ENCODE peak calls at places on chromosomes 3 and 15, in nine cellular contexts. O, X, Y, T, E, M, Z, K and F are unnamed samples.

GRCh38 chr3:60657972-60658371 is 593.3 kb downstream of the FHIT start:
- DNase-seq in Z (no peak), Y (no peak), K (no peak), X (no peak), E (no peak), T (no peak), O (no peak), M (no peak), F (no peak)

GRCh38 chr15:92714071-92714456 is 58.5 kb upstream of the FAM174B start:
- DNase-seq in O (no peak), Y (no peak), M (no peak), Z (peak; percentile 39), X (no peak), T (peak; percentile 35), E (peak; percentile 35), K (no peak), F (no peak)

GRCh38 chr3:186162221-186162620 is 53.3 kb upstream of the ETV5 start:
- DNase-seq in Z (no peak), T (no peak), O (no peak), X (no peak), M (no peak), Y (no peak), K (no peak), E (no peak), F (no peak)

GRCh38 chr15:90594297-90594696 is 64.6 kb downstream of the CRTC3 start:
- DNase-seq in E (no peak), X (peak; percentile 65), T (peak; percentile 83), K (peak; percentile 61), M (peak; percentile 80), Y (peak; percentile 92), Z (peak; percentile 79), O (no peak), F (peak; percentile 95)

GRCh38 chr15:40091861-40092415 is 16.7 kb downstream of the BMF start:
- DNase-seq in M (no peak), E (no peak), Y (no peak), K (no peak), Z (peak; percentile 48), X (peak; percentile 60), T (peak; percentile 15), O (no peak), F (no peak)

GRCh38 chr15:31405200-31405929 is 78.7 kb downstream of the KLF13 start:
- DNase-seq in E (no peak), K (no peak), Y (peak; percentile 68), T (no peak), X (no peak), Z (no peak), O (no peak), M (no peak), F (no peak)

GRCh38 chr15:38226867-38227266 is 25.8 kb upstream of the SPRED1 start:
- DNase-seq in M (peak; percentile 51), X (no peak), E (peak; percentile 36), T (peak; percentile 62), K (peak; percentile 34), Z (no peak), O (peak; percentile 85), Y (peak; percentile 52), F (no peak)

GRCh38 chr3:52986938-52987337 is 58.9 kb downstream of the SFMBT1 start:
- DNase-seq in Y (no peak), X (no peak), T (no peak), K (no peak), O (no peak), E (no peak), Z (no peak), M (no peak), F (no peak)

GRCh38 chr3:155981669-155982068 is 111.2 kb downstream of the GMPS start:
- DNase-seq in X (no peak), O (no peak), M (no peak), Z (no peak), T (no peak), K (no peak), Y (no peak), E (no peak), F (no peak)

GRCh38 chr15:51212909-51213308 is 118.2 kb upstream of the TNFAIP8L3 start:
- DNase-seq in Z (no peak), Y (no peak), X (no peak), K (no peak), T (no peak), M (no peak), E (no peak), O (no peak), F (peak; percentile 87)

GRCh38 chr3:18630295-18630694 is 205.2 kb upstream of the SATB1 start:
- DNase-seq in O (no peak), T (no peak), Y (no peak), K (no peak), Z (no peak), X (no peak), M (no peak), E (no peak), F (no peak)

GRCh38 chr15:45249125-45249780 is 2.8 kb upstream of the SLC28A2 start:
- DNase-seq in E (no peak), M (no peak), Z (no peak), O (no peak), X (no peak), T (no peak), Y (no peak), K (no peak), F (no peak)

GRCh38 chr15:48063411-48063985 is 57.3 kb upstream of the SLC24A5 start:
- DNase-seq in M (no peak), Y (no peak), E (no peak), O (no peak), X (no peak), Z (no peak), K (no peak), T (no peak), F (no peak)

GRCh38 chr3:197009532-197010019 is 20.0 kb downstream of the MELTF start:
- DNase-seq in E (no peak), M (no peak), Y (no peak), X (no peak), Z (no peak), O (no peak), K (no peak), T (no peak), F (no peak)

GRCh38 chr3:123412811-123413588 is 35.9 kb downstream of the ADCY5 start:
- DNase-seq in X (peak; percentile 68), T (peak; percentile 82), O (no peak), E (no peak), Y (no peak), M (no peak), Z (no peak), K (peak; percentile 24), F (no peak)

GRCh38 chr3:188267790-188268333 is 113.9 kb downstream of the LPP start:
- DNase-seq in E (no peak), O (no peak), T (no peak), Z (no peak), M (no peak), K (no peak), X (no peak), Y (no peak), F (no peak)

GRCh38 chr3:188269040-188269439 is 115.1 kb downstream of the LPP start:
- DNase-seq in Z (no peak), T (no peak), M (no peak), O (no peak), X (no peak), K (no peak), E (no peak), Y (no peak), F (no peak)

GRCh38 chr3:188264231-188265213 is 110.6 kb downstream of the LPP start:
- DNase-seq in Y (no peak), T (peak; percentile 55), K (peak; percentile 40), X (peak; percentile 78), Z (no peak), E (no peak), M (no peak), O (no peak), F (no peak)

GRCh38 chr3:188268336-188268735 is 114.4 kb downstream of the LPP start:
- DNase-seq in M (no peak), T (no peak), K (no peak), E (no peak), O (no peak), Z (no peak), Y (no peak), X (no peak), F (no peak)

GRCh38 chr3:188266581-188267274 is 112.8 kb downstream of the LPP start:
- DNase-seq in Y (peak; percentile 53), X (peak; percentile 81), K (peak; percentile 42), E (no peak), T (peak; percentile 47), O (no peak), Z (peak; percentile 50), M (peak; percentile 45), F (no peak)
- TF ChIP-seq POLR2A in Y (no peak), X (peak; percentile 54), K (peak; percentile 23), E (no peak), T (no peak), O (no peak), Z (no peak), M (no peak), F (no peak)

GRCh38 chr3:23209103-23209502 is 6.0 kb downstream of the UBE2E2 start:
- DNase-seq in X (no peak), E (no peak), Y (no peak), M (no peak), K (no peak), O (no peak), T (no peak), Z (no peak), F (no peak)
- H3K4me3 ChIP-seq in X (no peak overlapping the region), E (no peak overlapping the region), Y (no peak overlapping the region), M (no peak overlapping the region), K (no peak overlapping the region), O (no peak overlapping the region), T (no peak overlapping the region), Z (no peak overlapping the region), F (no peak overlapping the region)

DNA sequence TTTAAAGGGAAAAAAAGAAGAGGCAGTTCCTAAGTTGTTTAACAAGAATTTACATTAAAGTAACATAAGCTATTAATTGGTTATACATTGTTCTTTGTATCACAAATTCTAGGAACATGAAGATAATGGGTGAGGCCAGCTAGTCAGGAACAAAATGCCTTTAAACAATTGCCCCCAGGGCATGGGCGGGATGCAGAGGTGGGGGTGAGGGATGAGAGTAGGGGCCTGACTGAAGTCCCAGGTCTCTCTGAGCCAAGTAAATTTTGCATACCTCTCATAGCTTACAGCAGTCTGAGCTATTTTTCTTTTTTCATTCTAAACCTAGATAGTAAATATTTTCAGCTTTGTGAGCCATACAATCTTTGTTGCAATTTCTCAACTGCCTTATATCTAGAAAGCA is 77.8 kb upstream of the RNU6-1 start:
- DNase-seq in K (no peak), Z (no peak), O (no peak), M (no peak), Y (no peak), X (no peak), T (no peak), E (no peak), F (no peak)
- H3K9me3 ChIP-seq in K (no peaks in the 10 kb centered on the region), Z (no peaks in the 10 kb centered on the region), O (no peaks in the 10 kb centered on the region), M (no peaks in the 10 kb centered on the region), Y (no peaks in the 10 kb centered on the region), X (no peaks in the 10 kb centered on the region), T (no peaks in the 10 kb centered on the region), E (peaks cover 5% of the 10 kb centered on the region), F (no peaks in the 10 kb centered on the region)

DNA sequence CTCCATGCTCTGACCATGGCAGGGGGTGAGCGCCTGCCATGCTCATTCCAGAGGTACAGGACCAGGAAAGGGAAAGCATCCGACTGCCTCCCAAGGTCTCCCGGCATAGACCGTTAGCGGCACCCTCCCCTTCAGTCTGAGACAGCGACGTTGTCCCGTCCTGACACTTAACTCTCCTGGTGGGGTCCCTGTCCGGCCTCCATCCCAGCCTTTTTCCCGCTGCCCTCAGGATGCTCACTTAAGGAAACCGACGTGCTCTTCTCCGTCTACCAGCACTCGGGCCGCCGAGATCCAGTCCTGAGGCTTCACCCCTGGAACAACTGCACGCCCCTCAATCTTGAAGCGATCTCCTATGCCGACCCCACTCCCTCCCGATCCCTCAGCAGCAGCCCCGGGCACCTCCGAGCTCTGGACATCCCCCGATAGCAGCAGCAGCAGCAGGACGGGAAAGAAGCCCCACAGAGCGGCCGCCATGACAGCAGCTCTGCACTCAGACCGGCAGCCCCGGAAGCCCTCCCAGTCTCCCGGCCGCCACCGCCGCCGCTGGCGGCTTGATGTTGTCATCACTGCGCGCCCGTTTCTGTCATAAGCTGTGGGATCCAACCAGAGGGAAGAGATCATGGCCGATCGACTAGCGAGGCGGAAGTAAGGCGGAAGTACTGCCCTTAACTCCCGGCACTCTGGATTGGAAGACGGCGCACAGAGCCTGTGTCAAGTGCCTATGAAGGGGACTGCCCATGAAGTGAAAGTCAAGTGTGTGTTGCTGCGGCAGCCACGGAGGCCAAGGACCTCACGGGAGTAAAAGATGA is at the start of the genes EMC7 and PGBD4:
- DNase-seq in Z (peak; percentile 98), K (peak; percentile 97), M (peak; percentile 99), E (peak; percentile 97), O (peak; percentile 97), X (peak; percentile 99), T (peak; percentile 99), Y (peak; percentile 99), F (peak; percentile 100)
- TF ChIP-seq POLR2A in Z (peak; percentile 68), K (peak; percentile 83), M (peak; percentile 95), E (peak; percentile 86), O (peak; percentile 43), X (peak; percentile 62), T (no peak), Y (no peak), F (peak; percentile 9)